ENCODE peak calls at places on chromosomes 13 and 19, in nine cellular contexts. N is GM20000; S is effector CD4-positive, alpha-beta T cell; U is CD4-positive, alpha-beta memory T cell; Y is BJ; X is fibroblast of lung; A is lower lobe of right lung; H is AG09309; G is NCI-H2227 treated with DMSO at 0.1 percent for 48 hours. B is an unnamed sample.

GRCh38 chr19:44772969-44773368 is 4.7 kb upstream of the CBLC start:
- DNase-seq in X (peak), G (no peak), A (no peak), U (no peak), S (no peak), H (no peak), Y (no peak), N (no peak), B (no peak)

GRCh38 chr19:7554990-7555864 is 19.7 kb downstream of the PNPLA6 start:
- DNase-seq in A (peak), Y (no peak), G (no peak), N (peak), H (no peak), X (no peak), U (no peak), S (no peak), B (no peak)

GRCh38 chr13:60095300-60095699 is 68.4 kb downstream of the DIAPH3 start:
- DNase-seq in U (no peak), N (no peak), Y (no peak), X (no peak), G (no peak), A (no peak), H (no peak), S (no peak), B (no peak)

GRCh38 chr13:100650321-100650720 is 24.3 kb downstream of the TMTC4 start:
- DNase-seq in G (no peak), H (no peak), Y (no peak), X (no peak), S (no peak), N (no peak), A (no peak), U (no peak), B (no peak)

GRCh38 chr13:99655351-99656091 is 154.2 kb downstream of the TM9SF2 start:
- DNase-seq in A (no peak), H (peak), Y (no peak), G (no peak), S (no peak), N (no peak), X (peak), U (no peak), B (no peak)

GRCh38 chr13:37751025-37751424 is 118.5 kb downstream of the TRPC4 start:
- DNase-seq in X (no peak), G (no peak), S (no peak), Y (no peak), U (no peak), N (no peak), H (no peak), A (no peak), B (no peak)

GRCh38 chr13:43908156-43909126 is 28.7 kb downstream of the LACC1 start:
- DNase-seq in S (peak), U (peak), N (no peak), X (peak), G (peak), A (no peak), Y (no peak), H (no peak), B (peak)

GRCh38 chr13:92251815-92252214 is 853.4 kb downstream of the GPC5 start:
- DNase-seq in G (no peak), X (peak), A (no peak), Y (no peak), U (no peak), S (no peak), H (no peak), N (no peak), B (no peak)

GRCh38 chr19:5022066-5022860 is 53.4 kb downstream of the KDM4B start:
- DNase-seq in H (no peak), U (no peak), S (no peak), N (no peak), A (no peak), Y (no peak), X (no peak), G (no peak), B (no peak)

GRCh38 chr19:535017-535835 is 3.7 kb downstream of the CDC34 start:
- DNase-seq in N (no peak), G (no peak), Y (no peak), X (no peak), H (no peak), S (no peak), A (no peak), U (no peak), B (no peak)

GRCh38 chr19:57720878-57721277 is 6.5 kb downstream of the ZNF671 start:
- DNase-seq in G (no peak), X (no peak), Y (no peak), H (no peak), S (no peak), N (no peak), U (no peak), A (no peak), B (no peak)

GRCh38 chr19:48133094-48133493 is 22.5 kb upstream of the PLA2G4C start:
- DNase-seq in X (no peak), H (no peak), N (no peak), U (no peak), G (no peak), A (no peak), Y (no peak), S (no peak), B (no peak)

GRCh38 chr13:21458457-21458815 is 667 bp downstream of the ZDHHC20 start:
- DNase-seq in S (no peak), A (peak), Y (no peak), G (peak), N (peak), X (no peak), U (peak), H (no peak), B (no peak)

GRCh38 chr19:6668696-6669095 is 1.3 kb downstream of the TNFSF14 start:
- DNase-seq in H (no peak), Y (no peak), S (no peak), G (no peak), A (no peak), N (no peak), U (peak), X (no peak), B (no peak)

GRCh38 chr13:72983085-72983768 is 75.6 kb upstream of the KLF5 start:
- DNase-seq in A (peak), U (no peak), H (peak), G (no peak), N (no peak), Y (peak), S (no peak), X (peak), B (no peak)

GRCh38 chr19:501646-502045 is 5.4 kb downstream of the MADCAM1 start:
- DNase-seq in G (no peak), N (no peak), U (no peak), A (no peak), S (no peak), X (no peak), H (no peak), Y (no peak), B (no peak)

GRCh38 chr19:48856921-48857320 is 11.5 kb downstream of the PLEKHA4 start:
- DNase-seq in H (no peak), A (no peak), N (no peak), U (no peak), G (no peak), S (no peak), X (peak), Y (no peak), B (no peak)